ENCODE peak calls at places on chromosomes 5 and 9, in four cellular contexts. V is H1, S is A549, A is K562. C is an unnamed sample.
A peak's percentile ranks its signal among the peaks of the same experiment; 100 is the strongest.

GRCh38 chr5:168706655-168707069 is 127.5 kb upstream of the PANK3 start:
- DNase-seq in S (peak; percentile 49), V (peak; percentile 58), A (peak; percentile 40), C (peak; percentile 25)

GRCh38 chr5:75716715-75717081 is 539 bp downstream of the POC5 start:
- DNase-seq in S (no peak), A (no peak), V (no peak), C (no peak)

GRCh38 chr5:75538201-75538600 is 26.5 kb downstream of the POLK start:
- DNase-seq in A (no peak), S (no peak), V (no peak), C (no peak)

GRCh38 chr5:43038523-43038989 is 1.6 kb downstream of the ANXA2R start:
- DNase-seq in A (peak; percentile 58), S (no peak), V (no peak), C (no peak)

GRCh38 chr9:72902268-72902667 is 50.6 kb downstream of the ALDH1A1 start:
- DNase-seq in S (no peak), A (no peak), V (no peak), C (no peak)

GRCh38 chr5:159905496-159905895 is 10.8 kb upstream of the ADRA1B start:
- DNase-seq in A (no peak), S (peak; percentile 91), V (no peak), C (no peak)

GRCh38 chr9:133691659-133692363 is 46.3 kb downstream of the SARDH start:
- DNase-seq in A (no peak), V (no peak), S (no peak), C (no peak)

GRCh38 chr5:65779643-65780042 is 57.6 kb downstream of the NLN start:
- DNase-seq in A (no peak), V (no peak), S (no peak), C (no peak)

GRCh38 chr5:113276493-113276892 is 158.3 kb downstream of the TSSK1B start:
- DNase-seq in A (no peak), S (no peak), V (no peak), C (no peak)

GRCh38 chr9:135075234-135076142 is 12.0 kb upstream of the OLFM1 start:
- DNase-seq in V (peak; percentile 68), A (no peak), S (no peak), C (no peak)

DNA sequence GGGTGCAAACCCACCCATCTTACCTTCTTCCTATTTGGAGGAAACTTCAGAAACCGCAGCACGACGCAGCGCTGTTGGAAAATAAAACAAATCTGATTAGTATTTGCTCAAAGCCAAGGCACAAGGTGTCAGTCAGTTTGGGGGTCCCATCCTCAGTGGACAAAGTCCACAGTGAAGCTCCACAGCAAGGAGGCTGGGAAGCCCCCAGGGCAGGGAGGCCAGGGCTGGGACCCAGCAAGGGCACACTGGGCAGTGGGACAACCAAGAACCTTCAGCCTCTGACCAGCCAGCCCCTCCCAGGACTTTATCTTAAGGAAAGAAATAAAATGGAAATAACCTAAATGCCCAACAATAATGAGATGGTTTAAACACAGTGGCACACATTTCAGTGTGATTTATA is 11.3 kb downstream of the IPPK start:
- DNase-seq in S (no peak), V (no peak), A (no peak), C (no peak)
- TF ChIP-seq POLR2A in S (no peak), V (no peak), A (no peak), C (no peak)

DNA sequence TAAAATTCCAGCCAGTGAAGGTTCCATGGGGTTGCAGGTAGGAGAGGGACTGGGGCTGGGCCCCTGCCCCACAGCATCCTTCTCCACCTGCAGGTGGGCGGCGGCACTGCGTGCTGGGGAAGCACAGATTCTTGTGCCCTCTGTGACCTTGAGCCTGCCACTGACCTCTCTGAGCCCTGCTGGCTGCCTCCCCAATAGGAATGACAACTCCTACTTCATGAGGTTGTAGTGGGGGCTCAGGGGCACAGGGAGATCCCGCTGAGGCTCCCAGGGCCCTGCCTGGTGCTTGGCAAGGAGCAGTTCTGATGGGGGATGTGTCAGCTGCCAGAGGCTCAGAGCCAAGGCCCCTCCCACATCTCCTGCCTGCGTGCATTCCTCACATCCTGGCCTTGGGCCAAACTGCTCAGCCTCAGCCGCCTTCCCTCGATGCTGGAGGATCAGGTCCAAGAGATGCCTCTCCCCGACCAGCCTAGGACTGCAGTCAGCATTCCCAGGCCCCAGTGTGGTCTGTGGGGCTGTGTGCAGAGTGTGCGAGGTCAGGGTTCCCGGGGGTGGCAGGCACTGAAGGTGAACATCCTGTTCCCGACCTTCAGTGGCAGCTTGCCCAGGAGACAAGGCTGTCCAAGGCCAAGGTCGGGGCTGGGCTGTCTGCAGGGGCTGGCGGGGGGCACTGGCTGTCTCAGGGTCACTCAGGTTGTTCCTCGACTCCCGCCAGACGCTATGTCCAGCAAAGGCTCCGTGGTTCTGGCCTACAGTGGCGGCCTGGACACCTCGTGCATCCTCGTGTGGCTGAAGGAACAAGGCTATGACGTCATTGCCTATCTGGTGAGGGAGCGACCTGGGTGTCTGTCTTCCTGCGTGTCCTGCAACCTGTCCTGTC is 7.0 kb downstream of the ASS1 start:
- DNase-seq in V (peak; percentile 89), S (peak; percentile 70), A (peak; percentile 71), C (peak; percentile 61)
- TF ChIP-seq RNF2 in V (no peak), S (no peak), A (no peak), C (no peak)

DNA sequence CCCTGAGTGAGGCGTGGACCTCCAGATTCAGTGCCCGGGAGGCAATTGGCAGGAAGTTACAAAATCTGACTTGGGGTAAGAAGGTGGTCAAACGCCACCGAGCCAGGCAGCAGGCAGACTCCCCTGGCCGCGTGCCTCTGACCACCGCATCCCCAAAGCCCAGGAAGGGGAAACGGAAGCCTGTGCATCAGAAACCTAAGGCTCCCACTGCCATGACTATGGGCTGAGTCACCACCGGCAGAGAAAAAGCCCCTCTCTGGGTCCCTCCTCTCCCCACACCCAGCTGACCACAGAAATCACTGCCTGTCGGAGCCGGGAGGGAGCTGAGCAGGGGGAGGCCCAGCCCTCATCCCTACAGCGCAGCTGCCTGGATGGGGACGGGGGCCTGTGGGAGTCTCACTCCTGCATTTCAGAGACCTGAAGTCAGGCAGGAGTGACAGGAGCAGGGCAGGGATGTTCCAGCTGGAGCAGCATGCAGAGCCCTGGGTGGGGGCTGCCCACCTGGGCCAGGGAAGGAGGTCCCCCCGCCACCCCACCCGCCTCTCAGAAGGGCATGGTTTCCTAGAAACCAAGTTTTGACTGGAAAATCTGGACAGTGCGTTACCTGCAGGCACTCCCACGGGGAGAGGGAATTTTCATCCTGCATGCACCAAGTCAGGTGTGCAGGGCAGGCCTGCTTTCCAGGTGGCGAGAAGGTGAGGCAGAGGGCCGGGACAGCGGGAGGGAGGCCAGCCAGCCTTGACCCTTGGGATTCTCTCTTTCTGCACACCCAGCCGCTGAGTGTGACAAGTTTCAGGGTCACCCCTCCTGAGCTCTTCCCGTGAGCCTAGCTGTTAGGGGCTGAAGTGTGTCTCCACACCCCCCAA is 68.2 kb downstream of the LRSAM1 start:
- DNase-seq in A (no peak), S (no peak), V (no peak), C (no peak)
- TF ChIP-seq POLR2A in A (no peak), S (no peak), V (no peak), C (no peak)

GRCh38 chr5:1030801-1031271 is 22.2 kb downstream of the NKD2 start:
- DNase-seq in V (no peak), S (no peak), A (no peak), C (no peak)

GRCh38 chr5:1031306-1031959 is 22.8 kb downstream of the NKD2 start:
- DNase-seq in S (no peak), V (no peak), A (no peak), C (no peak)

GRCh38 chr5:1029270-1029944 is 20.8 kb downstream of the NKD2 start:
- DNase-seq in V (no peak), A (no peak), S (no peak), C (no peak)

GRCh38 chr5:1028481-1029269 is 20.1 kb downstream of the NKD2 start:
- DNase-seq in A (no peak), S (no peak), V (no peak), C (no peak)

GRCh38 chr5:1029945-1030625 is 21.5 kb downstream of the NKD2 start:
- DNase-seq in A (no peak), S (no peak), V (no peak), C (no peak)
- TF ChIP-seq RNF2 in A (no peak), S (no peak), V (no peak), C (no peak)

GRCh38 chr9:70413798-70414775 is at the start of gene KLF9:
- DNase-seq in S (peak; percentile 94), V (peak; percentile 81), A (peak; percentile 91), C (peak; percentile 89)
- TF ChIP-seq POLR2A in S (peak; percentile 28), V (peak; percentile 23), A (peak; percentile 86), C (no peak)

DNA sequence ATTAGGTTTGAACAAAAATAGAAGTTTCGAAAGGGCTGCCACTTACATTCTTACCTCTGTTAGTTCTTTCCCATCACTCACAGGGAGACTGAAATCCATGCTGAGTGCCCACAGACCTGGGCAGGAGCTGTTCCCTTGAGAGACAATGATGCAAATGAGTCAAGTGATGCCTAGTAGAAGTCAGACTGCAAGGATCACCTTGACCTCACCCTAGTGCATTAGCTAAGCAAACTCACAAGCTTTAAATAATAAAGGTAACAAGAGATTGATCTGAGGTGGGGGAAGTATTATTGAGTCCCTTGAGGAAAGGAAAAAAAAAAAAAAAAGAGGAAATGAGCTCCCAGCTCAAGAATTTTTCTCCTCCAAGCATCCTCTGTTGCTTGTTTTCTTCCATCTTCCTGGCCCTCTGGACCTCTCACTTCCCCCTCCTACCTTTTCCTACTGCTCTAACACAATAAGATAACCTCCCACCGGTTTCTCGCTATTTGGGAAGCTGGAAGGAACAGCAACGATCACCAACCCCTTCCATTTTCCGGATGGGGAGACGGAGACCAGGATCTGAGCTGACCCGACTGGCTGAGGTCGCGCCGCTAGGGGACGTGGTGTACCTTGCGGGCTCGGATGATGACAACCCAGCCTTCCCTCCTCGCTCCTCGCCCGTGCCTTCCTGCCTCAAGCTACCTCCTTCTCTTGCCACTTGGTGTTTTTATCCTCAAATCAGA is 2.0 kb downstream of the LPAR1 start:
- DNase-seq in A (no peak), V (peak; percentile 78), S (peak; percentile 34), C (no peak)
- TF ChIP-seq RNF2 in A (no peak), V (no peak), S (no peak), C (no peak)

GRCh38 chr5:34677428-34677827 is 21.3 kb downstream of the RAI14 start:
- DNase-seq in V (no peak), A (no peak), S (no peak), C (no peak)

GRCh38 chr5:34682926-34683623 is 26.9 kb downstream of the RAI14 start:
- DNase-seq in A (no peak), S (peak; percentile 87), V (peak; percentile 24), C (peak; percentile 33)

GRCh38 chr5:34684281-34684979 is 28.3 kb downstream of the RAI14 start:
- DNase-seq in V (peak; percentile 41), S (peak; percentile 80), A (no peak), C (peak; percentile 32)

GRCh38 chr5:34684980-34685352 is 28.8 kb downstream of the RAI14 start:
- DNase-seq in A (no peak), S (no peak), V (no peak), C (no peak)

GRCh38 chr5:34680896-34681295 is 24.8 kb downstream of the RAI14 start:
- DNase-seq in V (peak; percentile 27), S (no peak), A (no peak), C (no peak)
- TF ChIP-seq POLR2A in V (no peak), S (no peak), A (no peak), C (no peak)

GRCh38 chr5:146878471-146879172 is at the start of gene PPP2R2B:
- DNase-seq in S (peak; percentile 15), V (no peak), A (no peak), C (no peak)

GRCh38 chr5:146880985-146881384 is 2.4 kb upstream of the PPP2R2B start:
- DNase-seq in S (no peak), A (no peak), V (no peak), C (no peak)

GRCh38 chr5:146877783-146878470 is 630 bp downstream of the PPP2R2B start:
- DNase-seq in A (no peak), S (no peak), V (peak; percentile 78), C (no peak)

GRCh38 chr5:146873186-146873917 is 5.2 kb downstream of the PPP2R2B start:
- DNase-seq in A (no peak), V (no peak), S (no peak), C (no peak)

GRCh38 chr5:146877178-146877681 is 1.3 kb downstream of the PPP2R2B start:
- DNase-seq in A (no peak), V (no peak), S (no peak), C (no peak)
- TF ChIP-seq RNF2 in A (no peak), V (no peak), S (no peak), C (no peak)